ENCODE peak calls at places on chromosome 18, in eight cellular contexts. B is hepatocyte, N is kidney, X is lower lobe of right lung, P is AG10803, C is A549, T is fibroblast of pulmonary artery, V is HL-60. S is an unnamed sample.

GRCh38 chr18:28015671-28016070 is 161.3 kb downstream of the CDH2 start:
- DNase-seq in B (no peak), N (no peak), X (no peak), P (no peak), C (no peak), T (no peak), V (no peak), S (no peak)

GRCh38 chr18:59063912-59064311 is 75.8 kb upstream of the SEC11C start:
- DNase-seq in B (no peak), N (no peak), X (no peak), P (no peak), C (no peak), T (no peak), V (no peak), S (no peak)

GRCh38 chr18:38933910-38934510 is 1368.4 kb upstream of the CELF4 start:
- DNase-seq in B (no peak), N (no peak), X (no peak), P (no peak), C (no peak), T (no peak), V (no peak), S (no peak)

GRCh38 chr18:70559446-70559845 is 270.6 kb downstream of the SOCS6 start:
- DNase-seq in B (no peak), N (no peak), X (no peak), P (no peak), C (no peak), T (no peak), V (no peak), S (no peak)

GRCh38 chr18:48649231-48649630 is 110.4 kb downstream of the CTIF start:
- DNase-seq in B (peak; percentile 58), N (no peak), X (no peak), P (no peak), C (no peak), T (no peak), V (no peak), S (no peak)

GRCh38 chr18:40365526-40365925 is 1589.5 kb upstream of the PIK3C3 start:
- DNase-seq in B (no peak), N (no peak), X (no peak), P (peak; percentile 33), C (no peak), T (no peak), V (no peak), S (no peak)

GRCh38 chr18:5646739-5647138 is 102.9 kb upstream of the EPB41L3 start:
- DNase-seq in B (no peak), N (no peak), X (no peak), P (no peak), C (no peak), T (no peak), V (no peak), S (no peak)

GRCh38 chr18:59783138-59783537 is 85.9 kb upstream of the CCBE1 start:
- DNase-seq in B (peak; percentile 64), N (no peak), X (no peak), P (peak; percentile 85), C (peak; percentile 74), T (peak; percentile 86), V (no peak), S (peak; percentile 73)

GRCh38 chr18:24346254-24346653 is 51.4 kb downstream of the OSBPL1A start:
- DNase-seq in B (no peak), N (no peak), X (no peak), P (no peak), C (no peak), T (no peak), V (no peak), S (no peak)

GRCh38 chr18:58785171-58785805 is 79.4 kb upstream of the ZNF532 start:
- DNase-seq in B (peak; percentile 80), N (peak; percentile 85), X (no peak), P (peak; percentile 87), C (peak; percentile 98), T (peak; percentile 79), V (no peak), S (peak; percentile 82)

GRCh38 chr18:8982416-8983183 is 119.9 kb upstream of the NDUFV2 start:
- DNase-seq in B (peak; percentile 75), N (no peak), X (no peak), P (peak; percentile 98), C (peak; percentile 83), T (peak; percentile 68), V (no peak), S (peak; percentile 89)

GRCh38 chr18:57705861-57706590 is 84.4 kb upstream of the NARS1 start:
- DNase-seq in B (no peak), N (no peak), X (no peak), P (no peak), C (no peak), T (no peak), V (no peak), S (no peak)

GRCh38 chr18:59308201-59309014 is 10.0 kb downstream of the CPLX4 start:
- DNase-seq in B (peak; percentile 86), N (peak; percentile 91), X (peak; percentile 80), P (peak; percentile 57), C (peak; percentile 55), T (peak; percentile 62), V (peak; percentile 33), S (peak; percentile 12)

GRCh38 chr18:32287249-32287648 is 97.4 kb downstream of the MEP1B start:
- DNase-seq in B (no peak), N (no peak), X (no peak), P (no peak), C (no peak), T (no peak), V (no peak), S (no peak)

GRCh38 chr18:48039769-48040215 is 109.3 kb upstream of the SMAD2 start:
- DNase-seq in B (no peak), N (peak; percentile 50), X (no peak), P (no peak), C (no peak), T (no peak), V (no peak), S (no peak)

DNA sequence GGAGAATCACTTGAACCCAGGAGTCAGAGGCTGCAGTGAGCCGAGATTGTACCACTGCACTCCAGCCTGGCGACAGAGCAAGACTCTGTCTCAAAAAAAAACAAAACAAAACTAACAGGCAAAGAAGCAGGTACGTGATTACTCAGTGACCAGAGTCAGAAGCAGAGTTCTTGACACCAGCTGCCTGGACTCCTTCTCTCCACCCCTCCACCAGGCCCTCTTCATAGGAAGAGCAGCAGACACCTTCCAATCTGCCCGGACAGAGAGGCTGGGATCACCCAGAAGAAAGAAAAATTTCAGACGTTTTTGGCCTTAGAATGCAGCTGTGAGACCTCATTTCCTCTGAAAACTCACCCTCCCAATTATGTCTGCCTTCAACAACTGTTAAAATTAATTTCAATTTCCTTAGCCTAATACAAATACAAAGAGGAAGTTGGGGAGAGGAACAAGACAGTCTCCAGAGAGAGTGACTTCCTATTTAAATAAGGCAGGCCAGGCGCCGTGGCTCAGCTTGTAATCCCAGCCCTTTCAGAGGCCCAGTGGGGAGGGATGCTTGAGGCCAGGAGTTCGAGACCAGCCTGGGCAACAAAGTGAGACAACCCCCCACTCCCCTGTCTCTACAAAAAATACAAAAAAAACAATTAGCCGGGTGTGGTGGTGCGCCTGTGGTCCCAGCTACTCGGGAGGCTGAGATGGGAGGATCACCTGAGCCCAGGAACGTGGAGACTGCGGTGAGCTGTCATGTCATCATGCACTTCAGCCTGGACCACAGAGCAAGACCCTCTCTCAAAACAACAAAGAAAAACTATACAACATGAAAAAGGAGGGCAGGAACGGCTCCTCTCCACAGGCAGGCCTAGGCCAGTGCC is 1.6 kb downstream of the SLC66A2 start:
- DNase-seq in B (no peak), N (peak; percentile 72), X (peak; percentile 85), P (no peak), C (no peak), T (no peak), V (peak; percentile 87), S (no peak)
- H3K4me3 ChIP-seq in B (peak overlapping the region; percentile 96), N (peak overlapping the region; percentile 83), X (peak overlapping the region; percentile 89), P (peak overlapping the region; percentile 75), C (no peak overlapping the region), T (peak overlapping the region; percentile 68), V (peak overlapping the region; percentile 92), S (peak overlapping the region; percentile 62)

GRCh38 chr18:26014462-26014861 is 76.0 kb downstream of the SS18 start:
- DNase-seq in B (no peak), N (no peak), X (no peak), P (no peak), C (no peak), T (no peak), V (no peak), S (no peak)

GRCh38 chr18:26022585-26022984 is 67.8 kb downstream of the SS18 start:
- DNase-seq in B (no peak), N (no peak), X (no peak), P (no peak), C (no peak), T (no peak), V (no peak), S (no peak)

GRCh38 chr18:26021061-26021754 is 69.2 kb downstream of the SS18 start:
- DNase-seq in B (no peak), N (no peak), X (no peak), P (no peak), C (no peak), T (no peak), V (no peak), S (no peak)

DNA sequence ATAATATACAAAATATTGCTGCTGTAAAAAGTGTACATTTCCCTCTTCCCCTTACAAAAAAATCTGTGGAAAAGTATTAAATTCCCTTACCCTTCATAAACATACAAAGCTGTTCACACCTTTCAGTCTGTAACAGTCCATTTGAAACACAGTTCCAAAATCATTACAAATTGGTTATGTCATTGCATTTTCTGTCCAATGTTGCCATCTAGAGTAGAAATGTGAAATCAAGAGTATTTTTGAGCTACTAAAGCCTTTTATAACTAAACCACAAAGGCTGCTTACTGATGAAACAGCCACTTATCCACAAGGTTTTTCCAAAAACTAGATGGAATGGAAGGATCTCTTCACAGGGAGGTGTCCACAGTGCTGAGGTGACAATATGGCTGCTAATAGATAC is 72.5 kb downstream of the SS18 start:
- DNase-seq in B (no peak), N (no peak), X (no peak), P (no peak), C (peak; percentile 4), T (no peak), V (no peak), S (no peak)
- TF ChIP-seq CTCF in B (peak; percentile 42), N (no peak), X (no peak), P (no peak), C (no peak), T (no peak), V (no peak), S (no peak)

DNA sequence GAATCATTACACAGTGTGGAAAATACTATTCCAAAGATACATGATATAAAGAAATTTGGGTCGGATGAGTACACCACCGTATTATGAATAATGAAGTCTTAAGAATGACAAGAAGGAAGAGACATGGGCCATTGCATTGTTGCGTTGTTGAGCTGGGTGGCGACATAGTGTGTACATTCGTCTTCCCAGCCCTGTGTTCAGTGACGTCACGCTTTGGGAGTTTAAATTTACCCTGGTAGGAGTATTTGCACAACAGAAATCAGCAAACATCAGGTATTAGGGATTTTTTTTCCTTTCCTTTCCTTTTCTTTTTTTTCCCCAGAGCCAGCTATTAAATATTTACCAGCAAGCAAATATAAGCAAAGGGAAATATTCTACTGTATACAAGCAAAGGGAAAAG is 347.2 kb upstream of the NETO1 start:
- DNase-seq in B (peak; percentile 29), N (no peak), X (no peak), P (no peak), C (peak; percentile 71), T (no peak), V (no peak), S (no peak)
- H3K4me3 ChIP-seq in B (no peak overlapping the region), N (no peak overlapping the region), X (no peak overlapping the region), P (no peak overlapping the region), C (no peak overlapping the region), T (no peak overlapping the region), V (no peak overlapping the region), S (no peak overlapping the region)

DNA sequence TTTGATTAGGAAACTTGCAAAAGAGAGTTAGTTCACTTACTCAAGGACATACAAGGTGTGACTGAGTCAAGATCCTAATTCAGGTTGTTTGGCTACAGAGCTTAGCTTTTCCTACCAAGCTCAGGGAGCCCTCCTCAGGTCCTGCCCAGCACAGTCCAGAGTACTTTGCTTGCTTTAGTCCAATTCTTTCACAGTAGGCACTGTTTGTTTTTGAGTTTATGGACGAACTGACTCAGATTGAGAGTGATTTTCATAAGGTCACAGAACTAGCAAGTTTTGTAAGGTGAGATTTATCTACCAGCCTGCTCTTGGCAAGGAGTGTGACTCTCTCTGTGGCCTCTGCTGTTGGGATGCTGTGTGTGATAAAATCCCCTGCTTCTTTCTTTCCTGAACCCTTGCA is 310.5 kb downstream of the PTPRM start:
- DNase-seq in B (peak; percentile 19), N (no peak), X (no peak), P (no peak), C (peak; percentile 89), T (no peak), V (no peak), S (no peak)
- TF ChIP-seq CTCF in B (no peak), N (no peak), X (no peak), P (no peak), C (peak; percentile 34), T (no peak), V (no peak), S (no peak)